ENCODE peak calls at places on chromosomes 4 and X, in four cellular contexts. D is PC-3, Y is fibroblast of mammary gland, I is HFFc6. L is an unnamed sample.

GRCh38 chr4:165191814-165192499 is 15.4 kb upstream of the KLHL2 start:
- DNase-seq in D (no peak), Y (no peak), I (no peak), L (no peak)

GRCh38 chr4:29948858-29949257 is 771.3 kb upstream of the PCDH7 start:
- DNase-seq in D (peak; percentile 57), Y (no peak), I (no peak), L (no peak)

GRCh38 chr4:103778221-103778620 is 58.4 kb upstream of the TACR3 start:
- DNase-seq in D (no peak), Y (no peak), I (no peak), L (no peak)

GRCh38 chr4:137310156-137310555 is 222.1 kb downstream of the PCDH18 start:
- DNase-seq in D (no peak), Y (peak; percentile 56), I (no peak), L (no peak)

GRCh38 chrX:12771445-12772069 is 19.7 kb upstream of the PRPS2 start:
- DNase-seq in D (peak; percentile 78), Y (peak; percentile 54), I (peak; percentile 2), L (no peak)

GRCh38 chr4:80305466-80305865 is 30.1 kb upstream of the CFAP299 start:
- DNase-seq in D (peak; percentile 48), Y (peak; percentile 79), I (peak; percentile 84), L (peak; percentile 62)

GRCh38 chr4:84956014-84956413 is 10.5 kb downstream of the WDFY3 start:
- DNase-seq in D (no peak), Y (no peak), I (no peak), L (no peak)

GRCh38 chrX:119943185-119943988 is at the start of gene NKAP:
- DNase-seq in D (peak; percentile 94), Y (peak; percentile 95), I (peak; percentile 93), L (peak; percentile 71)

GRCh38 chr4:25991296-25991695 is 77.3 kb downstream of the SMIM20 start:
- DNase-seq in D (no peak), Y (no peak), I (no peak), L (no peak)

GRCh38 chrX:17817242-17817641 is 43.9 kb downstream of the RAI2 start:
- DNase-seq in D (no peak), Y (no peak), I (no peak), L (no peak)

GRCh38 chrX:44828008-44828605 is 15.7 kb upstream of the DUSP21 start:
- DNase-seq in D (peak; percentile 94), Y (peak; percentile 95), I (peak; percentile 63), L (peak; percentile 28)

GRCh38 chr4:10089346-10089745 is 27.3 kb downstream of the WDR1 start:
- DNase-seq in D (peak; percentile 19), Y (no peak), I (no peak), L (no peak)

GRCh38 chr4:139857021-139857420 is 191.4 kb downstream of the MGST2 start:
- DNase-seq in D (peak; percentile 65), Y (no peak), I (no peak), L (no peak)

GRCh38 chr4:125433453-125433852 is 118.7 kb downstream of the FAT4 start:
- DNase-seq in D (no peak), Y (peak; percentile 73), I (peak; percentile 7), L (peak; percentile 14)

GRCh38 chr4:478373-478772 is 20.6 kb downstream of the ZNF721 start:
- DNase-seq in D (peak; percentile 34), Y (no peak), I (no peak), L (no peak)

GRCh38 chr4:123891901-123892300 is 495.3 kb downstream of the SPRY1 start:
- DNase-seq in D (no peak), Y (no peak), I (no peak), L (no peak)

GRCh38 chr4:151458148-151458547 is 49.2 kb downstream of the FHIP1A start:
- DNase-seq in D (no peak), Y (no peak), I (no peak), L (no peak)

GRCh38 chr4:144582105-144582850 is 63.7 kb upstream of the HHIP start:
- DNase-seq in D (peak; percentile 93), Y (peak; percentile 61), I (peak; percentile 20), L (no peak)

GRCh38 chrX:112808651-112809050 is 32.0 kb downstream of the AMOT start:
- DNase-seq in D (no peak), Y (no peak), I (no peak), L (no peak)

GRCh38 chrX:17405225-17405969 is 30.4 kb downstream of the NHS start:
- DNase-seq in D (peak; percentile 94), Y (peak; percentile 7), I (peak; percentile 61), L (no peak)

GRCh38 chrX:67612231-67612630 is 68.4 kb downstream of the AR start:
- DNase-seq in D (no peak), Y (peak; percentile 58), I (peak; percentile 31), L (no peak)

GRCh38 chr4:24794916-24795665 is at the start of gene SOD3:
- DNase-seq in D (peak; percentile 86), Y (peak; percentile 90), I (peak; percentile 88), L (peak; percentile 69)

GRCh38 chr4:108596389-108596788 is 24.0 kb upstream of the RPL34 start:
- DNase-seq in D (no peak), Y (peak; percentile 63), I (no peak), L (no peak)

GRCh38 chr4:13344216-13344615 is 139.9 kb downstream of the RAB28 start:
- DNase-seq in D (peak; percentile 11), Y (no peak), I (no peak), L (no peak)

GRCh38 chr4:149709640-149710039 is 106.0 kb downstream of the IQCM start:
- DNase-seq in D (peak; percentile 43), Y (no peak), I (peak; percentile 22), L (no peak)

GRCh38 chrX:74118503-74118902 is 185.5 kb upstream of the ZCCHC13 start:
- DNase-seq in D (peak; percentile 58), Y (no peak), I (no peak), L (no peak)

GRCh38 chrX:7086384-7086783 is 61.1 kb upstream of the STS start:
- DNase-seq in D (no peak), Y (no peak), I (no peak), L (no peak)

GRCh38 chr4:147596976-147597375 is 20.2 kb upstream of the TMEM184C start:
- DNase-seq in D (peak; percentile 90), Y (peak; percentile 75), I (peak; percentile 82), L (peak; percentile 67)

GRCh38 chrX:153620576-153620975 is 21.6 kb upstream of the CCNQ start:
- DNase-seq in D (no peak), Y (no peak), I (no peak), L (no peak)

GRCh38 chrX:103517246-103517645 is 2.0 kb downstream of the RAB40A start:
- DNase-seq in D (no peak), Y (peak; percentile 89), I (peak; percentile 40), L (no peak)

GRCh38 chr4:95524184-95524583 is 24.6 kb downstream of the UNC5C start:
- DNase-seq in D (no peak), Y (no peak), I (no peak), L (no peak)

GRCh38 chrX:84046403-84046984 is 141.5 kb downstream of the RPS6KA6 start:
- DNase-seq in D (peak; percentile 57), Y (peak; percentile 37), I (peak; percentile 8), L (no peak)

DNA sequence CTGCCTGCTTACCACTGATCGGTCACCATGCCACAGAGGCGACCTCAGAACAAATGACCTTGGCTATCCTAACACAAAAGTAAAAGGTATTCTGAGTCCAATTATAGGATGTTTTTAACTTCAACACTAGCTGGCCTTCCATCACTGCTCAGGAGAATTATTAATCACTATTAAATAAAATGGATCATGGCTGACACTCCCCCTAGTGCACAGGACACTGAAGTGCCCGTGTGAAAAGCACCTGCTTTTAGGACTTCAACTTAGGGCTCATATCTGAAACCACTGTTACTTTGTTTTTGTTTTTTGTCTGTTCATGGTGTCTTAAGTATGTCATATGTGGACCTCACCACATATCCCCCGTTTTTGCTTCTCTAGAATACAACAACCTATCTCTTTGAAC is 33.9 kb downstream of the STX18 start:
- DNase-seq in D (peak; percentile 32), Y (no peak), I (no peak), L (no peak)
- TF ChIP-seq CTCF in D (peak; percentile 62), Y (peak; percentile 50), I (peak; percentile 74), L (peak; percentile 57)

GRCh38 chrX:105822138-105823091 is at the start of gene NRK:
- DNase-seq in D (no peak), Y (no peak), I (no peak), L (no peak)
- TF ChIP-seq CTCF in D (no peak), Y (no peak), I (no peak), L (no peak)

DNA sequence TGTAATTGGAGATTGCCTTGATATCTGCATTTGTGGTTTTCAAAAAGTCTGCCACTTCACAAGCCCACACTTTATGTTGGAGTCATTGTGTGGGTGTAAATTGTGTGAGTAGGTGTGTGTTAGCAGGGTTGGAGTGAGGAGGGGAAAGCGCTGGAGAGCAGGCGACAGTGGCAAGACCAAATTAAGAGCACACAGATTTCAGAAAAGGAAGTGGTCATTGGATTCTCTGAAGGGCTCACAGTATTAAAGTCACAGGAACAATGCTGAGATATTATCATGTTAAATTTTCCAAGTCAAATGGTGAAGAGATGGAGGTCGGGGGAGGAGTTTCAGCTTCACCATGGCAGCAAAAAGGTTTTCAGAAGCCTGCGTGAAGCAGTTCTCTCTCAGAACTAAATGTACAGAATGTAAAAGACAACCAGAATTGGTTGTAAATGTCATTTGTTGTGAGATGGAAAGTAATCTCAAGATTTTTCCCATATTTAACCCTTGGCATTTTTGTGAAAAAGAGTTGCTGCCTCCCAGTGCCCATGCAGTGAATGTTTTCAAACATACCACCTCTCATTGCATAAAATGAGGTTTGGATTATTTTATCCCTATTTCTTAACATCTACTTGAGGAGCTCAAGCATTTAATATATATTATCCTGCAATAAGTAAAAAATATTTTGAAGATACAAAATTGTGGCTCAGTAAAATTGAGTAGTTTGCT is 265.9 kb downstream of the ZNF674 start:
- DNase-seq in D (no peak), Y (peak; percentile 23), I (no peak), L (no peak)
- TF ChIP-seq CTCF in D (peak; percentile 36), Y (peak; percentile 21), I (no peak), L (no peak)

GRCh38 chrX:71618303-71618721 is at the start of gene CXCR3:
- DNase-seq in D (no peak), Y (no peak), I (no peak), L (no peak)

GRCh38 chrX:71617742-71618141 is 569 bp downstream of the CXCR3 start:
- DNase-seq in D (no peak), Y (no peak), I (no peak), L (no peak)

GRCh38 chrX:71615954-71616353 is 2.4 kb downstream of the CXCR3 start:
- DNase-seq in D (no peak), Y (no peak), I (no peak), L (no peak)

GRCh38 chrX:71615056-71615455 is 3.3 kb downstream of the CXCR3 start:
- DNase-seq in D (no peak), Y (no peak), I (no peak), L (no peak)

DNA sequence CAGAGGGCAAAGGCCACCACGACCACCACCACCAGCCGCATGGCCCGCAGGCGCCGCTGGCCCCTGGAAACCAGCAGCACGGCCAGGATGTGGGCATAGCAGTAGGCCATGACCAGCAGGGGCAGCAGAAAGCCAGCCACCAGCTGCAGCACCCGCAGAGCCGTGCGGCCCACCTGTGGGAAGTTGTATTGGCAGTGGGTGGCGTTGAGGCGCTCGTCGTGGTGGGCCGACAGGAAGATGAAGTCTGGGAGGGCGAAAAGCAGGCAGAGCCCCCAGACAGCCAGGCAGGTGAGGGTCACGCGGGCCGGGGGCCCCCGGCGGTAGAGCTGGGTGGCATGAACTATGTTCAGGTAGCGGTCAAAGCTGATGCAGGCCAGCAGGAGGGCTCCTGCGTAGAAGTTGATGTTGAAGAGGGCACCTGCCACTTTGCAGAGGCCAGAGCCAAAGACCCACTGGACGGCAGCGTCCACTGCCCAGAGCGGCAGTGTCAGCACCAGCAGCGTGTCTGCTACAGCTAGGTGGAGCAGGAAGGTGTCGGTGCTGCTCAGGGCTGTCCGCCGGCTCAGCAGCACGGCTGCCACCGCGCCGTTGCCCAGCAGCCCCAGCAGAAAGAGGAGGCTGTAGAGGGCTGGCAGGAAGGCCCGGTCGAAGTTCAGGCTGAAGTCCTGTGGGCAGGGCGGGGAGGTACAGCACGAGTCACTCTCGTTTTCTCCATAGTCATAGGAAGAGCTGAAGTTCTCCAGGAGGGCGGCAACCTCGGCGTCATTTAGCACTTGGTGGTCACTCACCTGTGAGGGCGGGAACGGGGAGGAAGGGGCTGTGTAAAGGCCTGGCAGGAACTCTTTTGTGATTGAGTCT is 1.4 kb downstream of the CXCR3 start:
- DNase-seq in D (no peak), Y (no peak), I (no peak), L (no peak)
- TF ChIP-seq CTCF in D (no peak), Y (no peak), I (no peak), L (no peak)